ENCODE peak calls at places on chromosomes 2 and 18, in seven cellular contexts. X is HCT116, H is SK-N-SH, T is K562, D is HepG2, P is H1, L is GM12878. W is an unnamed sample.

GRCh38 chr2:152861349-152861942 is 143.0 kb downstream of the ARL6IP6 start:
- DNase-seq in X (peak; percentile 46), H (peak; percentile 32), T (peak; percentile 58), D (peak; percentile 43), P (peak; percentile 63), L (no peak), W (peak; percentile 44)

GRCh38 chr2:220148849-220149248 is 521.4 kb downstream of the SLC4A3 start:
- DNase-seq in X (no peak), H (no peak), T (no peak), D (no peak), P (no peak), L (no peak), W (no peak)

GRCh38 chr18:10689231-10689953 is 163.6 kb downstream of the NAPG start:
- DNase-seq in X (no peak), H (no peak), T (no peak), D (no peak), P (no peak), L (no peak), W (no peak)

GRCh38 chr2:176455865-176456291 is 186.6 kb downstream of the MTX2 start:
- DNase-seq in X (no peak), H (peak; percentile 63), T (no peak), D (no peak), P (no peak), L (no peak), W (no peak)

GRCh38 chr18:76387608-76388007 is 107.4 kb downstream of the ZNF516 start:
- DNase-seq in X (no peak), H (no peak), T (no peak), D (no peak), P (no peak), L (no peak), W (no peak)

GRCh38 chr2:96764253-96764637 is 3.5 kb downstream of the CNNM4 start:
- DNase-seq in X (no peak), H (peak; percentile 57), T (peak; percentile 37), D (no peak), P (no peak), L (no peak), W (peak; percentile 81)

GRCh38 chr2:223563462-223563861 is 38.7 kb downstream of the SCG2 start:
- DNase-seq in X (peak; percentile 92), H (peak; percentile 14), T (peak; percentile 18), D (peak; percentile 69), P (no peak), L (no peak), W (peak; percentile 52)

GRCh38 chr2:12131975-12132374 is 385.5 kb downstream of the LPIN1 start:
- DNase-seq in X (no peak), H (no peak), T (no peak), D (no peak), P (no peak), L (no peak), W (no peak)

GRCh38 chr2:37985333-37985732 is 60.2 kb downstream of the RMDN2 start:
- DNase-seq in X (no peak), H (no peak), T (no peak), D (no peak), P (no peak), L (peak; percentile 20), W (no peak)

GRCh38 chr2:123715467-123715982 is 309.6 kb upstream of the CNTNAP5 start:
- DNase-seq in X (no peak), H (no peak), T (no peak), D (no peak), P (no peak), L (no peak), W (no peak)

GRCh38 chr18:10340821-10341220 is 113.6 kb upstream of the APCDD1 start:
- DNase-seq in X (no peak), H (no peak), T (no peak), D (no peak), P (no peak), L (no peak), W (no peak)

GRCh38 chr2:169193624-169194023 is 124.3 kb downstream of the DHRS9 start:
- DNase-seq in X (no peak), H (no peak), T (no peak), D (no peak), P (no peak), L (no peak), W (no peak)

GRCh38 chr2:108189316-108189715 is 50.5 kb upstream of the SULT1C3 start:
- DNase-seq in X (no peak), H (no peak), T (no peak), D (no peak), P (no peak), L (no peak), W (no peak)

GRCh38 chr18:35334821-35335220 is 9.4 kb downstream of the ZNF24 start:
- DNase-seq in X (no peak), H (no peak), T (no peak), D (no peak), P (no peak), L (no peak), W (no peak)

GRCh38 chr2:239114616-239115265 is 266.9 kb downstream of the TWIST2 start:
- DNase-seq in X (no peak), H (peak; percentile 63), T (no peak), D (no peak), P (no peak), L (no peak), W (no peak)

GRCh38 chr18:73544032-73544431 is 603.6 kb downstream of the FBXO15 start:
- DNase-seq in X (no peak), H (no peak), T (no peak), D (no peak), P (no peak), L (no peak), W (no peak)

GRCh38 chr2:47173986-47174730 is 19.1 kb upstream of the STPG4 start:
- DNase-seq in X (no peak), H (no peak), T (no peak), D (no peak), P (no peak), L (no peak), W (no peak)

GRCh38 chr2:76953733-76954347 is 568.3 kb downstream of the LRRTM4 start:
- DNase-seq in X (no peak), H (peak; percentile 4), T (peak; percentile 2), D (peak; percentile 68), P (peak; percentile 74), L (peak; percentile 17), W (peak; percentile 69)

GRCh38 chr18:7035807-7036206 is 81.8 kb downstream of the LAMA1 start:
- DNase-seq in X (no peak), H (no peak), T (no peak), D (no peak), P (no peak), L (no peak), W (no peak)

GRCh38 chr2:15049096-15049993 is 416.8 kb downstream of the LRATD1 start:
- DNase-seq in X (no peak), H (no peak), T (no peak), D (no peak), P (no peak), L (no peak), W (no peak)

GRCh38 chr2:105113616-105114275 is 75.9 kb downstream of the MRPS9 start:
- DNase-seq in X (no peak), H (no peak), T (no peak), D (no peak), P (no peak), L (no peak), W (no peak)

GRCh38 chr2:174337337-174338154 is 2.8 kb downstream of the SP9 start:
- DNase-seq in X (no peak), H (peak; percentile 70), T (peak; percentile 66), D (no peak), P (peak; percentile 78), L (no peak), W (no peak)
- TF ChIP-seq JUND in X (no peak), H (no peak), T (no peak), D (no peak), P (no peak), L (no peak), W (no peak)

DNA sequence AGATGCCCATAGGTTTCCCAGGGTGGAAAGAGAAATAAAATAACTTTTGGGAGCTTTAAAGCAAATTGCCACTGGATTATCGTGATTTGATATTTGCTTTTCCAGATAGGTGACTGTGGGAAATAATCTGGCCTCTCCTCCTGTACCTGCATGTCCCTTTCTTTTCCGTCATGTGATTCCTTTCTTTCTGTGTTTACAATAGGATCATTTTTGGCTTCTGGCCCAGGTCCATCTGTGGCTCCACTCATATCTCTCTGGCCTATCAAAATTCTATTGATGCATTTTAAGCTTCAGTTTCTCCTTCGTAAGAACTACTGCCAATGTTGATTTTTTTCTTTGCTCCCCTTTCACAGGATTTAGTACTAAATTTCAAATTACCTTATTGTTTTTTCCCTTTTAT is 153.6 kb downstream of the CCDC85A start:
- DNase-seq in X (no peak), H (no peak), T (no peak), D (no peak), P (no peak), L (no peak), W (no peak)
- TF ChIP-seq JUND in X (no peak), H (no peak), T (no peak), D (no peak), P (no peak), L (no peak), W (no peak)

DNA sequence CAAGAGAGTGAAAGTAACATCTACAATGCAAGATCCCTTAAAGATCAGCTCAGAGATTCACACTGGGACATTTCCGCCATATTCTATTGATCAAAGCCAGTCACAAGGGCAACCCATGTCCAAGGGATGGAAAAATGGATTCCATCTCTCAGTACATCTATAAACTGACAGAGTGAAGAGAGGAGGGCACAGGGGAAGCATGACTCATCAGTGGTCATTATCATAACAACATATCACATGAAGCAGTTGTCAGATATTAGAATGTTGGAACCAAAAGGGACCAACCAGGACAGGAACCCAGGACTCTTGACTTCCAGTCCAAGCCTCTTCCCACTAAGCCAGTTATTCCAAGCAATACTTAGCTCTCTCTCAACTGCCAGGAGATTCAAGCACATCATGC is 54.9 kb upstream of the IGFBP2 start:
- DNase-seq in X (no peak), H (no peak), T (no peak), D (no peak), P (no peak), L (no peak), W (no peak)
- TF ChIP-seq JUND in X (no peak), H (peak; percentile 33), T (peak; percentile 72), D (no peak), P (no peak), L (no peak), W (no peak)

GRCh38 chr2:10030311-10030736 is 13.0 kb upstream of the KLF11 start:
- DNase-seq in X (no peak), H (no peak), T (peak; percentile 58), D (peak; percentile 61), P (no peak), L (no peak), W (no peak)
- TF ChIP-seq JUND in X (no peak), H (no peak), T (peak; percentile 14), D (no peak), P (no peak), L (no peak), W (no peak)

GRCh38 chr18:67199993-67200617 is 316.4 kb downstream of the DSEL start:
- DNase-seq in X (peak; percentile 8), H (peak; percentile 32), T (no peak), D (peak; percentile 53), P (no peak), L (peak; percentile 11), W (no peak)
- TF ChIP-seq JUND in X (no peak), H (no peak), T (no peak), D (no peak), P (no peak), L (no peak), W (no peak)